ENCODE peak calls at places on chromosome 2, in four cellular contexts. One of them, this sample, is unnamed.

GRCh38 chr2:166104084-166104483 is 23.7 kb downstream of the SCN1A start:
- DNase-seq in G401: no peak
- DNase-seq in activated gamma-delta T cell: no peak
- DNase-seq in NCI-H2029 treated with DMSO at 0.1 percent for 48 hours: no peak
- DNase-seq in this sample: no peak

GRCh38 chr2:222738312-222738711 is 66.9 kb downstream of the MOGAT1 start:
- DNase-seq in G401: no peak
- DNase-seq in NCI-H2029 treated with DMSO at 0.1 percent for 48 hours: no peak
- DNase-seq in activated gamma-delta T cell: no peak
- DNase-seq in this sample: no peak

GRCh38 chr2:21895200-21895599 is 771.4 kb downstream of the TDRD15 start:
- DNase-seq in G401: no peak
- DNase-seq in activated gamma-delta T cell: no peak
- DNase-seq in NCI-H2029 treated with DMSO at 0.1 percent for 48 hours: no peak
- DNase-seq in this sample: no peak

GRCh38 chr2:175234153-175234552 is 52.6 kb upstream of the ATP5MC3 start:
- DNase-seq in G401: no peak
- DNase-seq in NCI-H2029 treated with DMSO at 0.1 percent for 48 hours: peak; percentile 25
- DNase-seq in activated gamma-delta T cell: no peak
- DNase-seq in this sample: peak; percentile 14

GRCh38 chr2:234686088-234686890 is 189.4 kb upstream of the ARL4C start:
- DNase-seq in G401: no peak
- DNase-seq in activated gamma-delta T cell: no peak
- DNase-seq in NCI-H2029 treated with DMSO at 0.1 percent for 48 hours: peak; percentile 11
- DNase-seq in this sample: peak; percentile 73

GRCh38 chr2:37156071-37156856 is 516 bp downstream of the EIF2AK2 start:
- DNase-seq in G401: peak; percentile 57
- DNase-seq in activated gamma-delta T cell: no peak
- DNase-seq in NCI-H2029 treated with DMSO at 0.1 percent for 48 hours: no peak
- DNase-seq in this sample: peak; percentile 52

GRCh38 chr2:19038096-19039015 is 320.1 kb downstream of the OSR1 start:
- DNase-seq in NCI-H2029 treated with DMSO at 0.1 percent for 48 hours: no peak
- DNase-seq in activated gamma-delta T cell: no peak
- DNase-seq in G401: no peak
- DNase-seq in this sample: peak; percentile 69

GRCh38 chr2:2102870-2103269 is 228.2 kb downstream of the MYT1L start:
- DNase-seq in NCI-H2029 treated with DMSO at 0.1 percent for 48 hours: no peak
- DNase-seq in activated gamma-delta T cell: no peak
- DNase-seq in G401: peak; percentile 74
- DNase-seq in this sample: no peak

GRCh38 chr2:37561615-37562569 is 109.5 kb downstream of the CDC42EP3 start:
- DNase-seq in G401: no peak
- DNase-seq in NCI-H2029 treated with DMSO at 0.1 percent for 48 hours: no peak
- DNase-seq in activated gamma-delta T cell: no peak
- DNase-seq in this sample: peak; percentile 98

GRCh38 chr2:8314063-8314462 is 367.8 kb upstream of the ID2 start:
- DNase-seq in NCI-H2029 treated with DMSO at 0.1 percent for 48 hours: no peak
- DNase-seq in activated gamma-delta T cell: no peak
- DNase-seq in G401: no peak
- DNase-seq in this sample: no peak